ENCODE peak calls at places on chromosomes 6 and 20, in eight cellular contexts. One of them, this sample, is unnamed. For H3K4me1, the result is how much of the 10 kb centered on the place peaks cover.

GRCh38 chr6:130513770-130514169 is 148.0 kb downstream of the TMEM200A start:
- DNase-seq in A549: no peak
- DNase-seq in psoas muscle: no peak
- DNase-seq in breast epithelium: no peak
- DNase-seq in right lobe of liver: no peak
- DNase-seq in heart left ventricle: no peak
- DNase-seq in heart right ventricle: no peak
- DNase-seq in lung: no peak
- DNase-seq in this sample: peak

GRCh38 chr6:40138273-40138720 is 204.0 kb upstream of the MOCS1 start:
- DNase-seq in A549: no peak
- DNase-seq in psoas muscle: no peak
- DNase-seq in heart left ventricle: no peak
- DNase-seq in heart right ventricle: no peak
- DNase-seq in breast epithelium: no peak
- DNase-seq in right lobe of liver: no peak
- DNase-seq in lung: no peak
- DNase-seq in this sample: no peak

GRCh38 chr6:155093430-155093829 is 98.3 kb downstream of the TIAM2 start:
- DNase-seq in right lobe of liver: no peak
- DNase-seq in heart right ventricle: no peak
- DNase-seq in heart left ventricle: no peak
- DNase-seq in breast epithelium: no peak
- DNase-seq in lung: no peak
- DNase-seq in psoas muscle: no peak
- DNase-seq in A549: no peak
- DNase-seq in this sample: no peak

GRCh38 chr6:10429638-10430427 is 15.0 kb upstream of the TFAP2A start:
- DNase-seq in A549: no peak
- DNase-seq in heart left ventricle: no peak
- DNase-seq in heart right ventricle: no peak
- DNase-seq in breast epithelium: no peak
- DNase-seq in psoas muscle: no peak
- DNase-seq in right lobe of liver: no peak
- DNase-seq in lung: no peak
- DNase-seq in this sample: no peak

GRCh38 chr6:35033683-35034082 is 107.5 kb downstream of the TCP11 start:
- DNase-seq in right lobe of liver: no peak
- DNase-seq in breast epithelium: no peak
- DNase-seq in heart right ventricle: no peak
- DNase-seq in A549: no peak
- DNase-seq in heart left ventricle: no peak
- DNase-seq in lung: no peak
- DNase-seq in psoas muscle: no peak
- DNase-seq in this sample: no peak

GRCh38 chr6:113690255-113690956 is 166.7 kb upstream of the MARCKS start:
- DNase-seq in psoas muscle: no peak
- DNase-seq in breast epithelium: no peak
- DNase-seq in A549: peak
- DNase-seq in heart right ventricle: no peak
- DNase-seq in right lobe of liver: no peak
- DNase-seq in heart left ventricle: no peak
- DNase-seq in lung: no peak
- DNase-seq in this sample: no peak

GRCh38 chr20:52083627-52084232 is 107.8 kb downstream of the ZFP64 start:
- DNase-seq in heart left ventricle: peak
- DNase-seq in heart right ventricle: no peak
- DNase-seq in psoas muscle: no peak
- DNase-seq in A549: peak
- DNase-seq in right lobe of liver: no peak
- DNase-seq in breast epithelium: no peak
- DNase-seq in lung: peak
- DNase-seq in this sample: no peak

GRCh38 chr6:166554316-166554715 is 32.2 kb downstream of the RAMACL start:
- DNase-seq in breast epithelium: no peak
- DNase-seq in heart left ventricle: peak
- DNase-seq in heart right ventricle: peak
- DNase-seq in lung: no peak
- DNase-seq in A549: no peak
- DNase-seq in right lobe of liver: no peak
- DNase-seq in psoas muscle: no peak
- DNase-seq in this sample: no peak

GRCh38 chr6:119361209-119361608 is 11.6 kb upstream of the MAN1A1 start:
- DNase-seq in lung: no peak
- DNase-seq in heart right ventricle: no peak
- DNase-seq in breast epithelium: no peak
- DNase-seq in heart left ventricle: no peak
- DNase-seq in psoas muscle: no peak
- DNase-seq in right lobe of liver: no peak
- DNase-seq in A549: no peak
- DNase-seq in this sample: no peak

GRCh38 chr6:36110863-36111262 is 19.4 kb upstream of the MAPK13 start:
- DNase-seq in heart left ventricle: no peak
- DNase-seq in A549: no peak
- DNase-seq in psoas muscle: no peak
- DNase-seq in lung: no peak
- DNase-seq in breast epithelium: no peak
- DNase-seq in heart right ventricle: no peak
- DNase-seq in right lobe of liver: no peak
- DNase-seq in this sample: no peak
- H3K27ac ChIP-seq in heart left ventricle: no peak
- H3K27ac ChIP-seq in A549: no peak
- H3K27ac ChIP-seq in psoas muscle: no peak
- H3K27ac ChIP-seq in lung: no peak
- H3K27ac ChIP-seq in breast epithelium: no peak
- H3K27ac ChIP-seq in heart right ventricle: no peak
- H3K27ac ChIP-seq in right lobe of liver: no peak
- H3K27ac ChIP-seq in this sample: peak

DNA sequence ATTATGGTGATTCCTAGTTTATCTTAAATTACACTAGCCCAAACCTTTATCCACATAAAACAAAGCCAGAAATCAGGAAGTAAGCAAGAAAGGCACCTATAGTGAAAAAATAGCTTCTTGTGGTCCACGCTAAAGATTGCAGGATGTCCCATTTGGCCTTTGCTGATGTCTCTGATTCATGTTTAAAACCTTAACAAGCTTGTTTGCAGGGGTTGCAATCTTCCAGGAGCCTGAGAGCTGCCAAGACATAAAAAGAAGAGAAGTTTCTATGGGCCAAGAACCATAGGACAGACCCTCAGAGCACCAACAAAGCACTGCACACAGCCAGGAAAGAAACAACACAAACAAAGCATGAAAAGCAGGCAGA is 49.5 kb downstream of the ADAT2 start:
- DNase-seq in lung: no peak
- DNase-seq in A549: no peak
- DNase-seq in right lobe of liver: no peak
- DNase-seq in psoas muscle: no peak
- DNase-seq in heart left ventricle: no peak
- DNase-seq in heart right ventricle: no peak
- DNase-seq in breast epithelium: no peak
- DNase-seq in this sample: no peak
- H3K4me1 ChIP-seq in lung: under half
- H3K4me1 ChIP-seq in A549: under half
- H3K4me1 ChIP-seq in right lobe of liver: under half
- H3K4me1 ChIP-seq in psoas muscle: under half
- H3K4me1 ChIP-seq in heart left ventricle: under half
- H3K4me1 ChIP-seq in heart right ventricle: under half
- H3K4me1 ChIP-seq in breast epithelium: under half
- H3K4me1 ChIP-seq in this sample: under half

GRCh38 chr6:133973109-133973971 is 20.3 kb downstream of the TBPL1 start:
- DNase-seq in heart right ventricle: no peak
- DNase-seq in lung: no peak
- DNase-seq in right lobe of liver: no peak
- DNase-seq in heart left ventricle: no peak
- DNase-seq in A549: peak
- DNase-seq in psoas muscle: no peak
- DNase-seq in breast epithelium: no peak
- DNase-seq in this sample: peak
- H3K4me3 ChIP-seq in heart right ventricle: no peak
- H3K4me3 ChIP-seq in lung: no peak
- H3K4me3 ChIP-seq in right lobe of liver: no peak
- H3K4me3 ChIP-seq in heart left ventricle: no peak
- H3K4me3 ChIP-seq in A549: no peak
- H3K4me3 ChIP-seq in psoas muscle: no peak
- H3K4me3 ChIP-seq in breast epithelium: no peak
- H3K4me3 ChIP-seq in this sample: no peak

GRCh38 chr20:20780127-20780822 is 67.8 kb upstream of the RALGAPA2 start:
- DNase-seq in heart left ventricle: peak
- DNase-seq in lung: peak
- DNase-seq in right lobe of liver: peak
- DNase-seq in breast epithelium: peak
- DNase-seq in psoas muscle: peak
- DNase-seq in A549: no peak
- DNase-seq in heart right ventricle: peak
- DNase-seq in this sample: no peak
- H3K27ac ChIP-seq in heart left ventricle: no peak
- H3K27ac ChIP-seq in lung: peak
- H3K27ac ChIP-seq in right lobe of liver: peak
- H3K27ac ChIP-seq in breast epithelium: no peak
- H3K27ac ChIP-seq in psoas muscle: peak
- H3K27ac ChIP-seq in A549: no peak
- H3K27ac ChIP-seq in heart right ventricle: no peak
- H3K27ac ChIP-seq in this sample: no peak

GRCh38 chr6:53343092-53343491 is 5.7 kb downstream of the ELOVL5 start:
- DNase-seq in psoas muscle: no peak
- DNase-seq in right lobe of liver: no peak
- DNase-seq in breast epithelium: no peak
- DNase-seq in heart right ventricle: no peak
- DNase-seq in lung: no peak
- DNase-seq in heart left ventricle: peak
- DNase-seq in A549: no peak
- DNase-seq in this sample: no peak
- H3K4me1 ChIP-seq in psoas muscle: under half
- H3K4me1 ChIP-seq in right lobe of liver: under half
- H3K4me1 ChIP-seq in breast epithelium: under half
- H3K4me1 ChIP-seq in heart right ventricle: under half
- H3K4me1 ChIP-seq in lung: under half
- H3K4me1 ChIP-seq in heart left ventricle: half or more
- H3K4me1 ChIP-seq in A549: under half
- H3K4me1 ChIP-seq in this sample: half or more

GRCh38 chr6:17204548-17204947 is 76.6 kb upstream of the RBM24 start:
- DNase-seq in breast epithelium: no peak
- DNase-seq in psoas muscle: no peak
- DNase-seq in right lobe of liver: no peak
- DNase-seq in lung: no peak
- DNase-seq in heart left ventricle: no peak
- DNase-seq in heart right ventricle: no peak
- DNase-seq in A549: no peak
- DNase-seq in this sample: no peak

GRCh38 chr6:17202526-17202925 is 78.6 kb upstream of the RBM24 start:
- DNase-seq in heart right ventricle: no peak
- DNase-seq in right lobe of liver: no peak
- DNase-seq in lung: no peak
- DNase-seq in breast epithelium: no peak
- DNase-seq in heart left ventricle: no peak
- DNase-seq in A549: no peak
- DNase-seq in psoas muscle: no peak
- DNase-seq in this sample: no peak

GRCh38 chr6:17197607-17198006 is 83.6 kb upstream of the RBM24 start:
- DNase-seq in heart left ventricle: no peak
- DNase-seq in breast epithelium: no peak
- DNase-seq in lung: no peak
- DNase-seq in A549: no peak
- DNase-seq in psoas muscle: no peak
- DNase-seq in right lobe of liver: no peak
- DNase-seq in heart right ventricle: no peak
- DNase-seq in this sample: no peak

GRCh38 chr6:17200395-17200794 is 80.8 kb upstream of the RBM24 start:
- DNase-seq in psoas muscle: no peak
- DNase-seq in heart right ventricle: no peak
- DNase-seq in breast epithelium: no peak
- DNase-seq in right lobe of liver: no peak
- DNase-seq in A549: no peak
- DNase-seq in heart left ventricle: no peak
- DNase-seq in lung: no peak
- DNase-seq in this sample: no peak
- H3K4me3 ChIP-seq in psoas muscle: no peak
- H3K4me3 ChIP-seq in heart right ventricle: no peak
- H3K4me3 ChIP-seq in breast epithelium: no peak
- H3K4me3 ChIP-seq in right lobe of liver: no peak
- H3K4me3 ChIP-seq in A549: no peak
- H3K4me3 ChIP-seq in heart left ventricle: no peak
- H3K4me3 ChIP-seq in lung: no peak
- H3K4me3 ChIP-seq in this sample: no peak

DNA sequence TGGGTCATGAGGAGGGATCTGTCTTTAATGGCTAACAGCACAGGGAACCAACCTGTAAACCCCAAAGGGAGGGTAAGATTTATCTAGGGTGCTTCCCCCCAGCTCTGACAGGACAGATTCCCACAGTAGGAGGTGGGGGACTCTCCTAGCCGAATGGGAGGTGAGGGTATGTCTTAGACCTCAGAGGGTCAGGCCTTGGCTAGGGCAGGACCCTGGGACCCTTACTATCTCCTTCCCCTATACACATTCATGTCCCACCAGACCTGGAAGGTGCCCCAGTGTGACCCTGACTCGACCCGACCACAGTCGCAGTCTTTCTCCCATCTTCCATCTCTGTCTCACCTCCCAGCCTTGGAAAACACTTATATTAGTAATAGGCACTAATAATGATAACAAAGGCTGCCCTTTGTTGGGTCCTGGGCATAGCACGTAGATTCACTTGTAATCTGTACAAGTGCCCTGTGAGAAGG is 36.8 kb downstream of the VEGFA start:
- DNase-seq in lung: no peak
- DNase-seq in psoas muscle: no peak
- DNase-seq in breast epithelium: no peak
- DNase-seq in right lobe of liver: no peak
- DNase-seq in heart left ventricle: no peak
- DNase-seq in heart right ventricle: no peak
- DNase-seq in A549: no peak
- DNase-seq in this sample: no peak
- H3K27ac ChIP-seq in lung: no peak
- H3K27ac ChIP-seq in psoas muscle: peak
- H3K27ac ChIP-seq in breast epithelium: peak
- H3K27ac ChIP-seq in right lobe of liver: peak
- H3K27ac ChIP-seq in heart left ventricle: no peak
- H3K27ac ChIP-seq in heart right ventricle: no peak
- H3K27ac ChIP-seq in A549: peak
- H3K27ac ChIP-seq in this sample: no peak

DNA sequence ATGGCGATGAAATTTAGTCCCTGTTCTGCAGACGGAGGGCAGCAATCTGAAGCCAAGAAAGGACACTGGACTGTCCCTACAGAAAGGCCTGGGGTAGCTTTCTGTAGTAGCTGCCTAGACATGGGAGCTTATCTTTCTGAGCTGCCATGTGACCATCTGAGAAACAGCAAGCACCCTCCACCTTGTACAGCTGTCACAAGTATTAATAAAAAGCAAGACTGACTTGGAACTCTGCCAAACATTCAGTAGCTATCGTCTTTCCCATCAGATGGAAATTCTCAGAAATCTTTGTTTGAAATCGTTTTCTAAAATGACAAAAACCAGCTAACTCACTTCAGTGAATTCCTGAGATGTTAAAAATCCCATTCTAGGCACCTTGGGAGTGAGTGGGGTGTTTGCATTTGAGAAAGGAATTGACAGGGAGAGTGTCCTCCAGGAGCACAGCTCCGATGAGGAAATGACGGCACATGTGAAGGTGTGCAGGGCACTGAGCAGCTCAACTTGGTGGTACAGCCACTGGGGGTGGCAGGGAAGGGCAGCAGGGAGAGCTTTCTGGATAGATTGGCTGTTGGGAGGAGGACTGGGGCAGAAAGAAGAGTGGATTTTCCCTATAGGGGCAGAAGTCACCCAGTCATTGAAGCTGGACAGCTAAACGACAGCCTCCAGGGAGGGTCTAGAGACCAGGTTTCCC is 24.5 kb downstream of the ACSS1 start:
- DNase-seq in psoas muscle: no peak
- DNase-seq in right lobe of liver: no peak
- DNase-seq in heart left ventricle: peak
- DNase-seq in breast epithelium: no peak
- DNase-seq in lung: no peak
- DNase-seq in heart right ventricle: no peak
- DNase-seq in A549: no peak
- DNase-seq in this sample: no peak
- H3K4me1 ChIP-seq in psoas muscle: half or more
- H3K4me1 ChIP-seq in right lobe of liver: under half
- H3K4me1 ChIP-seq in heart left ventricle: half or more
- H3K4me1 ChIP-seq in breast epithelium: under half
- H3K4me1 ChIP-seq in lung: under half
- H3K4me1 ChIP-seq in heart right ventricle: half or more
- H3K4me1 ChIP-seq in A549: under half
- H3K4me1 ChIP-seq in this sample: under half

This sample was measured in naive thymus-derived CD4-positive, alpha-beta T cell.